ENCODE peak calls at places on chromosomes 6 and 20, in nine cellular contexts. O is NCI-H226, Z is EL, F is HS-27A, E is glutamatergic neuron, A is epithelial cell of esophagus, M is sciatic nerve, W is ELR, C is fibroblast of gingiva. Y is an unnamed sample.

GRCh38 chr20:23305098-23305497 is 45.5 kb upstream of the NXT1 start:
- DNase-seq in O (no peak), Z (no peak), F (no peak), E (no peak), A (peak), M (no peak), W (no peak), C (peak), Y (no peak)

GRCh38 chr20:53900380-53900999 is 169.9 kb downstream of the BCAS1 start:
- DNase-seq in O (peak), Z (peak), F (no peak), E (no peak), A (peak), M (no peak), W (peak), C (peak), Y (no peak)

GRCh38 chr6:76165471-76166221 is 93.2 kb upstream of the IMPG1 start:
- DNase-seq in O (no peak), Z (no peak), F (no peak), E (no peak), A (no peak), M (no peak), W (no peak), C (no peak), Y (no peak)

GRCh38 chr6:119040636-119041035 is 37.8 kb downstream of the FAM184A start:
- DNase-seq in O (no peak), Z (no peak), F (no peak), E (no peak), A (no peak), M (no peak), W (no peak), C (no peak), Y (no peak)

GRCh38 chr20:63434599-63435378 is 37.7 kb downstream of the KCNQ2 start:
- DNase-seq in O (peak), Z (peak), F (no peak), E (peak), A (peak), M (no peak), W (peak), C (peak), Y (peak)

GRCh38 chr6:103215835-103216234 is 1643.9 kb downstream of the HACE1 start:
- DNase-seq in O (peak), Z (peak), F (no peak), E (no peak), A (peak), M (no peak), W (peak), C (no peak), Y (no peak)

GRCh38 chr6:126388235-126388634 is 48.3 kb downstream of the CENPW start:
- DNase-seq in O (no peak), Z (no peak), F (no peak), E (no peak), A (no peak), M (no peak), W (no peak), C (peak), Y (no peak)

GRCh38 chr6:118485601-118486550 is 62.2 kb upstream of the PLN start:
- DNase-seq in O (no peak), Z (no peak), F (no peak), E (no peak), A (no peak), M (no peak), W (no peak), C (no peak), Y (no peak)

GRCh38 chr6:38341501-38341900 is 298.2 kb downstream of the BTBD9 start:
- DNase-seq in O (no peak), Z (no peak), F (no peak), E (no peak), A (no peak), M (no peak), W (no peak), C (no peak), Y (no peak)